ENCODE peak calls at places on chromosome 10, in seven cellular contexts. One of them, this sample, is unnamed.

GRCh38 chr10:122422266-122422980 is 32.0 kb upstream of the ARMS2 start:
- DNase-seq in fibroblast of pulmonary artery: no peak
- DNase-seq in CD8-positive, alpha-beta T cell: peak
- DNase-seq in OCI-LY7: no peak
- DNase-seq in SK-N-SH: no peak
- DNase-seq in astrocyte of the spinal cord: no peak
- DNase-seq in sigmoid colon: no peak
- DNase-seq in this sample: no peak

GRCh38 chr10:107275806-107276205 is 111.3 kb upstream of the SORCS1 start:
- DNase-seq in sigmoid colon: no peak
- DNase-seq in fibroblast of pulmonary artery: no peak
- DNase-seq in CD8-positive, alpha-beta T cell: no peak
- DNase-seq in astrocyte of the spinal cord: no peak
- DNase-seq in OCI-LY7: no peak
- DNase-seq in SK-N-SH: no peak
- DNase-seq in this sample: no peak

GRCh38 chr10:681670-682318 is 7.7 kb downstream of the DIP2C start:
- DNase-seq in astrocyte of the spinal cord: no peak
- DNase-seq in OCI-LY7: no peak
- DNase-seq in sigmoid colon: no peak
- DNase-seq in SK-N-SH: no peak
- DNase-seq in CD8-positive, alpha-beta T cell: no peak
- DNase-seq in fibroblast of pulmonary artery: no peak
- DNase-seq in this sample: no peak

GRCh38 chr10:63698815-63699205 is 177.6 kb downstream of the REEP3 start:
- DNase-seq in fibroblast of pulmonary artery: peak
- DNase-seq in OCI-LY7: no peak
- DNase-seq in sigmoid colon: no peak
- DNase-seq in astrocyte of the spinal cord: no peak
- DNase-seq in SK-N-SH: no peak
- DNase-seq in CD8-positive, alpha-beta T cell: no peak
- DNase-seq in this sample: no peak

GRCh38 chr10:77620731-77621130 is 16.9 kb downstream of the KCNMA1 start:
- DNase-seq in CD8-positive, alpha-beta T cell: no peak
- DNase-seq in fibroblast of pulmonary artery: no peak
- DNase-seq in sigmoid colon: no peak
- DNase-seq in OCI-LY7: no peak
- DNase-seq in SK-N-SH: no peak
- DNase-seq in astrocyte of the spinal cord: peak
- DNase-seq in this sample: no peak

GRCh38 chr10:131855763-131856401 is 44.9 kb upstream of the PPP2R2D start:
- DNase-seq in fibroblast of pulmonary artery: no peak
- DNase-seq in CD8-positive, alpha-beta T cell: no peak
- DNase-seq in sigmoid colon: peak
- DNase-seq in astrocyte of the spinal cord: no peak
- DNase-seq in SK-N-SH: no peak
- DNase-seq in OCI-LY7: no peak
- DNase-seq in this sample: no peak

GRCh38 chr10:75011221-75011620 is 100.2 kb upstream of the SAMD8 start:
- DNase-seq in OCI-LY7: no peak
- DNase-seq in fibroblast of pulmonary artery: no peak
- DNase-seq in SK-N-SH: no peak
- DNase-seq in sigmoid colon: no peak
- DNase-seq in CD8-positive, alpha-beta T cell: no peak
- DNase-seq in astrocyte of the spinal cord: no peak
- DNase-seq in this sample: no peak

GRCh38 chr10:74640134-74640533 is 186.3 kb upstream of the KAT6B start:
- DNase-seq in SK-N-SH: no peak
- DNase-seq in fibroblast of pulmonary artery: peak
- DNase-seq in astrocyte of the spinal cord: peak
- DNase-seq in CD8-positive, alpha-beta T cell: no peak
- DNase-seq in OCI-LY7: peak
- DNase-seq in sigmoid colon: no peak
- DNase-seq in this sample: no peak

GRCh38 chr10:43197834-43198681 is 59.8 kb downstream of the CSGALNACT2 start:
- DNase-seq in sigmoid colon: peak
- DNase-seq in OCI-LY7: peak
- DNase-seq in CD8-positive, alpha-beta T cell: no peak
- DNase-seq in SK-N-SH: peak
- DNase-seq in astrocyte of the spinal cord: no peak
- DNase-seq in fibroblast of pulmonary artery: no peak
- DNase-seq in this sample: no peak
- TF ChIP-seq CTCF in sigmoid colon: no peak
- TF ChIP-seq CTCF in OCI-LY7: peak
- TF ChIP-seq CTCF in CD8-positive, alpha-beta T cell: no peak
- TF ChIP-seq CTCF in SK-N-SH: peak
- TF ChIP-seq CTCF in astrocyte of the spinal cord: peak
- TF ChIP-seq CTCF in fibroblast of pulmonary artery: peak
- TF ChIP-seq CTCF in this sample: peak

DNA sequence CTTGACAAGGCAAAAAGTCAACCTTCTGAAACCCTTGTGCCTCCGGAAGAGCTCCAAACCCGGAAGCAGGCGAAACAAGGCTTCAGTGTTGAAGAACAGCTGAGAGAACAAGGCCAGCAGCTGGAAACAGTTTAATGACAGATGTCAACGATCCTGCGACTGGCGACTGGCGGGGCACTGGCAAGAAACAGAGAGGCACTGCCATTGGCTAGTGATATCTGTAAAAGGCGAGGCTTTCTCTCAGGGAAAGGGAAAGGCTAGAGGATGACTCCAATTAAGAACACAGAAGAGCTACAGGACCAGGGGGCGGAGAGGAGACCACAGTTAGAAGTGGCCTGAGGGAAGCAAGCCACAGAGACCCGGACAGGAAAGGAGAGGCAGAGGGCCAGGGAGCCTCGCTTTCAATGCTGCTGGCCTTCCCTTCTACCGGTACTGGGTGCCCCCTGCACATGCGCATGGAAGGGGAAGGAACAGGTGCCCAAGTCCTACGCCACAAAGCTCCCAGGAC is 19.4 kb downstream of the ITGB1 start:
- DNase-seq in astrocyte of the spinal cord: no peak
- DNase-seq in sigmoid colon: no peak
- DNase-seq in SK-N-SH: peak
- DNase-seq in CD8-positive, alpha-beta T cell: no peak
- DNase-seq in OCI-LY7: no peak
- DNase-seq in fibroblast of pulmonary artery: no peak
- DNase-seq in this sample: no peak
- H3K4me3 ChIP-seq in astrocyte of the spinal cord: no peak
- H3K4me3 ChIP-seq in sigmoid colon: peak
- H3K4me3 ChIP-seq in SK-N-SH: no peak
- H3K4me3 ChIP-seq in CD8-positive, alpha-beta T cell: no peak
- H3K4me3 ChIP-seq in OCI-LY7: no peak
- H3K4me3 ChIP-seq in fibroblast of pulmonary artery: peak
- H3K4me3 ChIP-seq in this sample: peak

GRCh38 chr10:14773551-14774213 is 1.0 kb downstream of the FAM107B start:
- DNase-seq in astrocyte of the spinal cord: no peak
- DNase-seq in sigmoid colon: no peak
- DNase-seq in SK-N-SH: no peak
- DNase-seq in CD8-positive, alpha-beta T cell: no peak
- DNase-seq in fibroblast of pulmonary artery: no peak
- DNase-seq in OCI-LY7: no peak
- DNase-seq in this sample: no peak
- TF ChIP-seq CTCF in astrocyte of the spinal cord: no peak
- TF ChIP-seq CTCF in sigmoid colon: no peak
- TF ChIP-seq CTCF in SK-N-SH: no peak
- TF ChIP-seq CTCF in CD8-positive, alpha-beta T cell: no peak
- TF ChIP-seq CTCF in fibroblast of pulmonary artery: no peak
- TF ChIP-seq CTCF in OCI-LY7: no peak
- TF ChIP-seq CTCF in this sample: peak

DNA sequence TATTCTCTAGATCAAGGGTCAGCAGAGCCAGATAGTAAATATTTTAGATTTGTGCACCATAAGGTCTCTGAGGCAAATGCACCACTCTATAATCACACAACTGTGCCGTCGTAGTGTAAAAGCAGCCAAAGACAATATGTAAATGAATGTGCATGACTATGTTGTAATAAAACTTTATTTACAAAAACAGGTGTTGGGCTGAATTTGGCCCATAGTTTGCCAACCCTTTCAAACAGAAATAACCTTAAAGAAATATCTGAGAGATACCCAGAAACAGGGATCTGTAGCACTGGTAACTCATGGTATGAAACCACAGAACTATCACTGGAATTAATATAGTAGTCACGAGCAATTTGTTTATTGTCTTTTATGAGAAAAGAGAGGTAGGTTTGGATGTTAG is 86.0 kb downstream of the ARID5B start:
- DNase-seq in CD8-positive, alpha-beta T cell: no peak
- DNase-seq in fibroblast of pulmonary artery: no peak
- DNase-seq in sigmoid colon: no peak
- DNase-seq in SK-N-SH: no peak
- DNase-seq in OCI-LY7: peak
- DNase-seq in astrocyte of the spinal cord: no peak
- DNase-seq in this sample: no peak
- H3K4me3 ChIP-seq in CD8-positive, alpha-beta T cell: no peak
- H3K4me3 ChIP-seq in fibroblast of pulmonary artery: no peak
- H3K4me3 ChIP-seq in sigmoid colon: peak
- H3K4me3 ChIP-seq in SK-N-SH: no peak
- H3K4me3 ChIP-seq in OCI-LY7: peak
- H3K4me3 ChIP-seq in astrocyte of the spinal cord: no peak
- H3K4me3 ChIP-seq in this sample: no peak

GRCh38 chr10:93481931-93482834 is at the start of gene MYOF:
- DNase-seq in astrocyte of the spinal cord: peak
- DNase-seq in SK-N-SH: peak
- DNase-seq in sigmoid colon: peak
- DNase-seq in OCI-LY7: peak
- DNase-seq in CD8-positive, alpha-beta T cell: peak
- DNase-seq in fibroblast of pulmonary artery: peak
- DNase-seq in this sample: peak
- TF ChIP-seq CTCF in astrocyte of the spinal cord: peak
- TF ChIP-seq CTCF in SK-N-SH: peak
- TF ChIP-seq CTCF in sigmoid colon: peak
- TF ChIP-seq CTCF in OCI-LY7: peak
- TF ChIP-seq CTCF in CD8-positive, alpha-beta T cell: peak
- TF ChIP-seq CTCF in fibroblast of pulmonary artery: peak
- TF ChIP-seq CTCF in this sample: peak

GRCh38 chr10:119030421-119031250 is 1.1 kb downstream of the NANOS1 start:
- DNase-seq in sigmoid colon: no peak
- DNase-seq in CD8-positive, alpha-beta T cell: peak
- DNase-seq in SK-N-SH: peak
- DNase-seq in astrocyte of the spinal cord: peak
- DNase-seq in fibroblast of pulmonary artery: peak
- DNase-seq in OCI-LY7: peak
- DNase-seq in this sample: peak
- H3K4me3 ChIP-seq in sigmoid colon: peak
- H3K4me3 ChIP-seq in CD8-positive, alpha-beta T cell: peak
- H3K4me3 ChIP-seq in SK-N-SH: no peak
- H3K4me3 ChIP-seq in astrocyte of the spinal cord: peak
- H3K4me3 ChIP-seq in fibroblast of pulmonary artery: peak
- H3K4me3 ChIP-seq in OCI-LY7: peak
- H3K4me3 ChIP-seq in this sample: peak

DNA sequence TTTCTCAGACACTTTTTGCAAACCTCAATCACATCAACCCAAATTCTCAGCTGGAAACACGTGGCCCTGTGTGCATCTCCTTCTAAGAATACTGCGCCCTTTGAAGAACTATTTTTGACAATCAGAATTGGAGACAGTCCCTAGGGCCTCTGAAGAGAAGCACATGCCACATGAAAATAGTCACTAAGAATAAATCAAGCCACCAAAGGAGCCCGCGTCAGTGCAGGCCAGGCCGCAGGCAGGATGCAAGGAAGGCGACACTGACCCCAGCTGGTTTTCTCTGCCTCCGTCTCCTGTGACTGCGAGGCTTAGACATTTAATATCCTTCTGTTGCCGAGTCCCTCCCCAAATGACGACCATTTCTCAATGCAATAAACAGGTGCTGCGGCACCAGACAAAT is 88.0 kb upstream of the ADAM12 start:
- DNase-seq in CD8-positive, alpha-beta T cell: no peak
- DNase-seq in SK-N-SH: no peak
- DNase-seq in fibroblast of pulmonary artery: no peak
- DNase-seq in sigmoid colon: no peak
- DNase-seq in astrocyte of the spinal cord: peak
- DNase-seq in OCI-LY7: no peak
- DNase-seq in this sample: no peak
- TF ChIP-seq CTCF in CD8-positive, alpha-beta T cell: no peak
- TF ChIP-seq CTCF in SK-N-SH: no peak
- TF ChIP-seq CTCF in fibroblast of pulmonary artery: no peak
- TF ChIP-seq CTCF in sigmoid colon: no peak
- TF ChIP-seq CTCF in astrocyte of the spinal cord: no peak
- TF ChIP-seq CTCF in OCI-LY7: no peak
- TF ChIP-seq CTCF in this sample: no peak

This sample was measured in cardiac fibroblast.